ENCODE peak calls at places on chromosomes 4 and X, in seven cellular contexts. X, U, F, S, O, Z and A are unnamed samples.

GRCh38 chr4:41204400-41204978 is 9.9 kb downstream of the APBB2 start:
- DNase-seq in Z (no peak), F (no peak), S (no peak), O (no peak), X (peak), U (no peak), A (peak)

GRCh38 chrX:154010330-154011087 is 9.2 kb downstream of the IRAK1 start:
- DNase-seq in X (no peak), O (no peak), Z (no peak), F (no peak), U (no peak), S (no peak), A (peak)

GRCh38 chr4:54661156-54661555 is 3.4 kb downstream of the KIT start:
- DNase-seq in Z (no peak), X (no peak), U (no peak), O (no peak), F (no peak), S (no peak), A (peak)

GRCh38 chrX:134692990-134693389 is 34.7 kb upstream of the PLAC1 start:
- DNase-seq in F (no peak), O (no peak), X (no peak), Z (no peak), U (no peak), S (no peak), A (peak)

GRCh38 chr4:22463179-22463578 is 52.7 kb downstream of the ADGRA3 start:
- DNase-seq in O (no peak), F (no peak), S (no peak), X (no peak), Z (no peak), U (no peak), A (no peak)

GRCh38 chrX:23434356-23434884 is 99.8 kb downstream of the PTCHD1 start:
- DNase-seq in X (no peak), Z (no peak), U (no peak), F (no peak), O (no peak), S (peak), A (peak)

GRCh38 chr4:108533245-108533844 is 87.0 kb upstream of the RPL34 start:
- DNase-seq in O (no peak), X (no peak), F (no peak), S (no peak), U (no peak), Z (no peak), A (peak)

GRCh38 chr4:25442863-25443307 is 65.8 kb downstream of the ANAPC4 start:
- DNase-seq in F (no peak), Z (no peak), U (no peak), O (no peak), S (no peak), X (no peak), A (no peak)

GRCh38 chr4:176499518-176499917 is 179.8 kb downstream of the SPCS3 start:
- DNase-seq in X (no peak), O (no peak), U (no peak), S (no peak), Z (no peak), F (no peak), A (peak)

GRCh38 chrX:18255059-18255458 is 34.4 kb upstream of the BEND2 start:
- DNase-seq in S (no peak), O (no peak), X (no peak), Z (no peak), F (no peak), U (no peak), A (no peak)

GRCh38 chrX:105219454-105220401 is 766 bp downstream of the TEX13A start:
- DNase-seq in O (no peak), F (no peak), U (no peak), X (no peak), Z (no peak), S (no peak), A (no peak)

GRCh38 chr4:25884040-25884788 is 21.4 kb upstream of the SEL1L3 start:
- DNase-seq in X (no peak), U (no peak), Z (no peak), S (no peak), F (no peak), O (no peak), A (peak)

GRCh38 chrX:153494541-153495361 is at the start of gene BGN:
- DNase-seq in X (peak), F (no peak), Z (peak), O (peak), S (no peak), U (no peak), A (no peak)

GRCh38 chr4:101160792-101161592 is 186.3 kb downstream of the PPP3CA start:
- DNase-seq in Z (no peak), X (no peak), O (no peak), S (no peak), U (no peak), F (no peak), A (no peak)

GRCh38 chrX:110511238-110511637 is 152.6 kb downstream of the RTL9 start:
- DNase-seq in X (no peak), U (no peak), O (no peak), Z (no peak), S (no peak), F (no peak), A (no peak)

GRCh38 chr4:147334478-147334877 is 146.4 kb upstream of the EDNRA start:
- DNase-seq in X (no peak), Z (no peak), F (no peak), U (no peak), O (no peak), S (no peak), A (peak)

GRCh38 chrX:44305921-44306320 is 37.6 kb downstream of the EFHC2 start:
- DNase-seq in X (peak), U (no peak), O (no peak), Z (no peak), S (peak), F (no peak), A (no peak)

GRCh38 chr4:143514432-143514831 is 930 bp downstream of the SMARCA5 start:
- DNase-seq in X (peak), F (no peak), S (no peak), U (no peak), O (peak), Z (peak), A (peak)

GRCh38 chr4:1577818-1578217 is 106.3 kb downstream of the FAM53A start:
- DNase-seq in U (no peak), Z (no peak), F (no peak), S (no peak), X (no peak), O (no peak), A (no peak)

GRCh38 chr4:41219421-41219950 is 5.1 kb upstream of the APBB2 start:
- DNase-seq in U (no peak), Z (no peak), S (no peak), X (no peak), O (no peak), F (no peak), A (no peak)

GRCh38 chr4:1374706-1375045 is 27.7 kb downstream of the UVSSA start:
- DNase-seq in Z (no peak), X (no peak), F (no peak), O (peak), S (no peak), U (no peak), A (no peak)

GRCh38 chr4:686371-687040 is 2.4 kb downstream of the SLC49A3 start:
- DNase-seq in S (no peak), F (no peak), U (no peak), X (no peak), O (no peak), Z (no peak), A (no peak)

GRCh38 chr4:27779827-27780226 is 919.2 kb downstream of the STIM2 start:
- DNase-seq in F (no peak), O (no peak), X (no peak), U (no peak), Z (no peak), S (no peak), A (no peak)

GRCh38 chr4:3291969-3292570 is 751 bp upstream of the RGS12 start:
- DNase-seq in X (peak), Z (peak), U (no peak), S (no peak), F (no peak), O (peak), A (peak)